ENCODE peak calls at places on chromosomes 2 and 18, in eight cellular contexts. One of them, this sample, is unnamed.

GRCh38 chr2:162890690-162891311 is 52.2 kb upstream of the KCNH7 start:
- DNase-seq in brain microvascular endothelial cell: peak
- DNase-seq in left ventricle myocardium inferior: no peak
- DNase-seq in tibial artery: no peak
- DNase-seq in effector memory CD8-positive, alpha-beta T cell: no peak
- DNase-seq in neural progenitor cell: peak
- DNase-seq in GM03348: peak
- DNase-seq in activated CD4-positive, alpha-beta T cell treated with anti-CD3 and anti-CD28 coated beads, Interleukin-2, amount 50 U/mL, for 48 hours: peak
- DNase-seq in this sample: no peak

GRCh38 chr2:43676322-43677050 is at the start of gene C1GALT1C1L:
- DNase-seq in left ventricle myocardium inferior: peak
- DNase-seq in tibial artery: peak
- DNase-seq in activated CD4-positive, alpha-beta T cell treated with anti-CD3 and anti-CD28 coated beads, Interleukin-2, amount 50 U/mL, for 48 hours: peak
- DNase-seq in effector memory CD8-positive, alpha-beta T cell: no peak
- DNase-seq in brain microvascular endothelial cell: peak
- DNase-seq in neural progenitor cell: no peak
- DNase-seq in GM03348: peak
- DNase-seq in this sample: peak

GRCh38 chr2:29080886-29081743 is 6.8 kb upstream of the PCARE start:
- DNase-seq in left ventricle myocardium inferior: no peak
- DNase-seq in activated CD4-positive, alpha-beta T cell treated with anti-CD3 and anti-CD28 coated beads, Interleukin-2, amount 50 U/mL, for 48 hours: no peak
- DNase-seq in brain microvascular endothelial cell: no peak
- DNase-seq in GM03348: no peak
- DNase-seq in neural progenitor cell: no peak
- DNase-seq in tibial artery: no peak
- DNase-seq in effector memory CD8-positive, alpha-beta T cell: no peak
- DNase-seq in this sample: no peak

GRCh38 chr18:61697306-61697909 is 195.4 kb downstream of the RNF152 start:
- DNase-seq in activated CD4-positive, alpha-beta T cell treated with anti-CD3 and anti-CD28 coated beads, Interleukin-2, amount 50 U/mL, for 48 hours: no peak
- DNase-seq in GM03348: no peak
- DNase-seq in effector memory CD8-positive, alpha-beta T cell: no peak
- DNase-seq in brain microvascular endothelial cell: no peak
- DNase-seq in left ventricle myocardium inferior: no peak
- DNase-seq in tibial artery: no peak
- DNase-seq in neural progenitor cell: peak
- DNase-seq in this sample: no peak

GRCh38 chr2:127324635-127325034 is 30.7 kb upstream of the ERCC3 start:
- DNase-seq in neural progenitor cell: peak
- DNase-seq in GM03348: peak
- DNase-seq in brain microvascular endothelial cell: peak
- DNase-seq in tibial artery: no peak
- DNase-seq in activated CD4-positive, alpha-beta T cell treated with anti-CD3 and anti-CD28 coated beads, Interleukin-2, amount 50 U/mL, for 48 hours: no peak
- DNase-seq in effector memory CD8-positive, alpha-beta T cell: no peak
- DNase-seq in left ventricle myocardium inferior: no peak
- DNase-seq in this sample: no peak

GRCh38 chr18:13151656-13152055 is 66.9 kb upstream of the LDLRAD4 start:
- DNase-seq in neural progenitor cell: no peak
- DNase-seq in activated CD4-positive, alpha-beta T cell treated with anti-CD3 and anti-CD28 coated beads, Interleukin-2, amount 50 U/mL, for 48 hours: no peak
- DNase-seq in GM03348: no peak
- DNase-seq in tibial artery: no peak
- DNase-seq in brain microvascular endothelial cell: no peak
- DNase-seq in left ventricle myocardium inferior: no peak
- DNase-seq in effector memory CD8-positive, alpha-beta T cell: no peak
- DNase-seq in this sample: no peak

GRCh38 chr2:208222351-208222750 is 32.5 kb downstream of the IDH1 start:
- DNase-seq in left ventricle myocardium inferior: no peak
- DNase-seq in effector memory CD8-positive, alpha-beta T cell: no peak
- DNase-seq in brain microvascular endothelial cell: peak
- DNase-seq in activated CD4-positive, alpha-beta T cell treated with anti-CD3 and anti-CD28 coated beads, Interleukin-2, amount 50 U/mL, for 48 hours: no peak
- DNase-seq in neural progenitor cell: no peak
- DNase-seq in tibial artery: no peak
- DNase-seq in GM03348: peak
- DNase-seq in this sample: no peak

GRCh38 chr2:170222298-170222697 is 44.4 kb downstream of the MYO3B start:
- DNase-seq in tibial artery: no peak
- DNase-seq in effector memory CD8-positive, alpha-beta T cell: no peak
- DNase-seq in GM03348: peak
- DNase-seq in neural progenitor cell: peak
- DNase-seq in left ventricle myocardium inferior: no peak
- DNase-seq in brain microvascular endothelial cell: peak
- DNase-seq in activated CD4-positive, alpha-beta T cell treated with anti-CD3 and anti-CD28 coated beads, Interleukin-2, amount 50 U/mL, for 48 hours: no peak
- DNase-seq in this sample: no peak

GRCh38 chr18:22432672-22433137 is 15.0 kb upstream of the CTAGE1 start:
- DNase-seq in neural progenitor cell: no peak
- DNase-seq in activated CD4-positive, alpha-beta T cell treated with anti-CD3 and anti-CD28 coated beads, Interleukin-2, amount 50 U/mL, for 48 hours: no peak
- DNase-seq in GM03348: peak
- DNase-seq in brain microvascular endothelial cell: peak
- DNase-seq in left ventricle myocardium inferior: peak
- DNase-seq in effector memory CD8-positive, alpha-beta T cell: no peak
- DNase-seq in tibial artery: peak
- DNase-seq in this sample: no peak

GRCh38 chr2:185835974-185836373 is 97.4 kb downstream of the FSIP2 start:
- DNase-seq in activated CD4-positive, alpha-beta T cell treated with anti-CD3 and anti-CD28 coated beads, Interleukin-2, amount 50 U/mL, for 48 hours: no peak
- DNase-seq in left ventricle myocardium inferior: no peak
- DNase-seq in tibial artery: no peak
- DNase-seq in brain microvascular endothelial cell: no peak
- DNase-seq in GM03348: no peak
- DNase-seq in effector memory CD8-positive, alpha-beta T cell: no peak
- DNase-seq in neural progenitor cell: no peak
- DNase-seq in this sample: no peak

GRCh38 chr2:12923907-12924610 is 207.3 kb downstream of the TRIB2 start:
- DNase-seq in brain microvascular endothelial cell: no peak
- DNase-seq in neural progenitor cell: no peak
- DNase-seq in tibial artery: no peak
- DNase-seq in effector memory CD8-positive, alpha-beta T cell: no peak
- DNase-seq in activated CD4-positive, alpha-beta T cell treated with anti-CD3 and anti-CD28 coated beads, Interleukin-2, amount 50 U/mL, for 48 hours: no peak
- DNase-seq in GM03348: peak
- DNase-seq in left ventricle myocardium inferior: no peak
- DNase-seq in this sample: no peak

GRCh38 chr2:84815146-84815545 is 65.7 kb downstream of the TRABD2A start:
- DNase-seq in GM03348: peak
- DNase-seq in left ventricle myocardium inferior: no peak
- DNase-seq in effector memory CD8-positive, alpha-beta T cell: no peak
- DNase-seq in activated CD4-positive, alpha-beta T cell treated with anti-CD3 and anti-CD28 coated beads, Interleukin-2, amount 50 U/mL, for 48 hours: no peak
- DNase-seq in tibial artery: no peak
- DNase-seq in neural progenitor cell: no peak
- DNase-seq in brain microvascular endothelial cell: no peak
- DNase-seq in this sample: no peak

GRCh38 chr2:218781691-218782528 is at the start of gene CYP27A1:
- DNase-seq in brain microvascular endothelial cell: no peak
- DNase-seq in left ventricle myocardium inferior: peak
- DNase-seq in GM03348: peak
- DNase-seq in neural progenitor cell: peak
- DNase-seq in effector memory CD8-positive, alpha-beta T cell: no peak
- DNase-seq in activated CD4-positive, alpha-beta T cell treated with anti-CD3 and anti-CD28 coated beads, Interleukin-2, amount 50 U/mL, for 48 hours: no peak
- DNase-seq in tibial artery: peak
- DNase-seq in this sample: peak

GRCh38 chr2:11786191-11786590 is 39.8 kb downstream of the LPIN1 start:
- DNase-seq in brain microvascular endothelial cell: no peak
- DNase-seq in activated CD4-positive, alpha-beta T cell treated with anti-CD3 and anti-CD28 coated beads, Interleukin-2, amount 50 U/mL, for 48 hours: no peak
- DNase-seq in neural progenitor cell: no peak
- DNase-seq in GM03348: no peak
- DNase-seq in effector memory CD8-positive, alpha-beta T cell: no peak
- DNase-seq in tibial artery: no peak
- DNase-seq in left ventricle myocardium inferior: no peak
- DNase-seq in this sample: no peak

GRCh38 chr2:10162586-10163497 is 40.3 kb downstream of the RRM2 start:
- DNase-seq in effector memory CD8-positive, alpha-beta T cell: no peak
- DNase-seq in brain microvascular endothelial cell: no peak
- DNase-seq in GM03348: no peak
- DNase-seq in activated CD4-positive, alpha-beta T cell treated with anti-CD3 and anti-CD28 coated beads, Interleukin-2, amount 50 U/mL, for 48 hours: no peak
- DNase-seq in left ventricle myocardium inferior: no peak
- DNase-seq in neural progenitor cell: peak
- DNase-seq in tibial artery: no peak
- DNase-seq in this sample: no peak

GRCh38 chr2:180015951-180016709 is 9.0 kb upstream of the CWC22 start:
- DNase-seq in neural progenitor cell: no peak
- DNase-seq in brain microvascular endothelial cell: peak
- DNase-seq in effector memory CD8-positive, alpha-beta T cell: no peak
- DNase-seq in activated CD4-positive, alpha-beta T cell treated with anti-CD3 and anti-CD28 coated beads, Interleukin-2, amount 50 U/mL, for 48 hours: no peak
- DNase-seq in GM03348: peak
- DNase-seq in tibial artery: no peak
- DNase-seq in left ventricle myocardium inferior: no peak
- DNase-seq in this sample: no peak

GRCh38 chr2:188114014-188114413 is 177.7 kb upstream of the GULP1 start:
- DNase-seq in effector memory CD8-positive, alpha-beta T cell: no peak
- DNase-seq in left ventricle myocardium inferior: no peak
- DNase-seq in brain microvascular endothelial cell: peak
- DNase-seq in GM03348: peak
- DNase-seq in tibial artery: no peak
- DNase-seq in neural progenitor cell: no peak
- DNase-seq in activated CD4-positive, alpha-beta T cell treated with anti-CD3 and anti-CD28 coated beads, Interleukin-2, amount 50 U/mL, for 48 hours: no peak
- DNase-seq in this sample: no peak

GRCh38 chr18:75154997-75155396 is 53.9 kb downstream of the PTGR3 start:
- DNase-seq in GM03348: no peak
- DNase-seq in neural progenitor cell: no peak
- DNase-seq in left ventricle myocardium inferior: no peak
- DNase-seq in effector memory CD8-positive, alpha-beta T cell: no peak
- DNase-seq in tibial artery: no peak
- DNase-seq in activated CD4-positive, alpha-beta T cell treated with anti-CD3 and anti-CD28 coated beads, Interleukin-2, amount 50 U/mL, for 48 hours: no peak
- DNase-seq in brain microvascular endothelial cell: no peak
- DNase-seq in this sample: no peak

GRCh38 chr2:149827585-149828156 is 240.1 kb upstream of the MMADHC start:
- DNase-seq in effector memory CD8-positive, alpha-beta T cell: no peak
- DNase-seq in GM03348: no peak
- DNase-seq in left ventricle myocardium inferior: no peak
- DNase-seq in tibial artery: no peak
- DNase-seq in neural progenitor cell: no peak
- DNase-seq in brain microvascular endothelial cell: no peak
- DNase-seq in activated CD4-positive, alpha-beta T cell treated with anti-CD3 and anti-CD28 coated beads, Interleukin-2, amount 50 U/mL, for 48 hours: no peak
- DNase-seq in this sample: no peak

GRCh38 chr2:100902833-100903405 is 83.0 kb downstream of the NPAS2 start:
- DNase-seq in GM03348: peak
- DNase-seq in tibial artery: no peak
- DNase-seq in effector memory CD8-positive, alpha-beta T cell: no peak
- DNase-seq in brain microvascular endothelial cell: peak
- DNase-seq in neural progenitor cell: no peak
- DNase-seq in activated CD4-positive, alpha-beta T cell treated with anti-CD3 and anti-CD28 coated beads, Interleukin-2, amount 50 U/mL, for 48 hours: no peak
- DNase-seq in left ventricle myocardium inferior: no peak
- DNase-seq in this sample: no peak

GRCh38 chr2:100237770-100238169 is 84.5 kb downstream of the LONRF2 start:
- DNase-seq in neural progenitor cell: no peak
- DNase-seq in tibial artery: no peak
- DNase-seq in effector memory CD8-positive, alpha-beta T cell: no peak
- DNase-seq in left ventricle myocardium inferior: no peak
- DNase-seq in GM03348: no peak
- DNase-seq in activated CD4-positive, alpha-beta T cell treated with anti-CD3 and anti-CD28 coated beads, Interleukin-2, amount 50 U/mL, for 48 hours: no peak
- DNase-seq in brain microvascular endothelial cell: no peak
- DNase-seq in this sample: peak

GRCh38 chr18:30440351-30440750 is 602.2 kb downstream of the DSC3 start:
- DNase-seq in activated CD4-positive, alpha-beta T cell treated with anti-CD3 and anti-CD28 coated beads, Interleukin-2, amount 50 U/mL, for 48 hours: no peak
- DNase-seq in brain microvascular endothelial cell: no peak
- DNase-seq in GM03348: no peak
- DNase-seq in left ventricle myocardium inferior: no peak
- DNase-seq in neural progenitor cell: no peak
- DNase-seq in tibial artery: no peak
- DNase-seq in effector memory CD8-positive, alpha-beta T cell: no peak
- DNase-seq in this sample: no peak

GRCh38 chr2:164479460-164479859 is 141.8 kb downstream of the GRB14 start:
- DNase-seq in activated CD4-positive, alpha-beta T cell treated with anti-CD3 and anti-CD28 coated beads, Interleukin-2, amount 50 U/mL, for 48 hours: no peak
- DNase-seq in effector memory CD8-positive, alpha-beta T cell: no peak
- DNase-seq in left ventricle myocardium inferior: no peak
- DNase-seq in GM03348: peak
- DNase-seq in tibial artery: no peak
- DNase-seq in neural progenitor cell: peak
- DNase-seq in brain microvascular endothelial cell: peak
- DNase-seq in this sample: no peak

GRCh38 chr18:28032177-28032576 is 144.8 kb downstream of the CDH2 start:
- DNase-seq in neural progenitor cell: no peak
- DNase-seq in GM03348: no peak
- DNase-seq in tibial artery: no peak
- DNase-seq in activated CD4-positive, alpha-beta T cell treated with anti-CD3 and anti-CD28 coated beads, Interleukin-2, amount 50 U/mL, for 48 hours: no peak
- DNase-seq in effector memory CD8-positive, alpha-beta T cell: no peak
- DNase-seq in left ventricle myocardium inferior: no peak
- DNase-seq in brain microvascular endothelial cell: no peak
- DNase-seq in this sample: no peak

GRCh38 chr2:152047826-152048476 is 50.9 kb downstream of the CACNB4 start:
- DNase-seq in left ventricle myocardium inferior: no peak
- DNase-seq in brain microvascular endothelial cell: no peak
- DNase-seq in tibial artery: no peak
- DNase-seq in activated CD4-positive, alpha-beta T cell treated with anti-CD3 and anti-CD28 coated beads, Interleukin-2, amount 50 U/mL, for 48 hours: no peak
- DNase-seq in neural progenitor cell: peak
- DNase-seq in GM03348: no peak
- DNase-seq in effector memory CD8-positive, alpha-beta T cell: no peak
- DNase-seq in this sample: no peak